ENCODE peak calls at places on chromosome 5, in five cellular contexts. One of them, this sample, is unnamed.
A peak's percentile ranks its signal among the peaks of the same experiment; 100 is the strongest.

GRCh38 chr5:74288448-74289109 is 351.9 kb downstream of the ENC1 start:
- DNase-seq in prostate gland: no peak
- DNase-seq in vagina: no peak
- DNase-seq in right atrium auricular region: no peak
- DNase-seq in astrocyte: no peak
- DNase-seq in this sample: no peak

GRCh38 chr5:154647760-154648143 is 107.4 kb upstream of the LARP1 start:
- DNase-seq in right atrium auricular region: no peak
- DNase-seq in astrocyte: no peak
- DNase-seq in prostate gland: no peak
- DNase-seq in vagina: no peak
- DNase-seq in this sample: no peak

GRCh38 chr5:106415541-106415940 is 1255.2 kb downstream of the EFNA5 start:
- DNase-seq in prostate gland: no peak
- DNase-seq in vagina: no peak
- DNase-seq in astrocyte: peak; percentile 94
- DNase-seq in right atrium auricular region: no peak
- DNase-seq in this sample: no peak

GRCh38 chr5:56827043-56827442 is 11.7 kb downstream of the MAP3K1 start:
- DNase-seq in prostate gland: no peak
- DNase-seq in right atrium auricular region: no peak
- DNase-seq in vagina: no peak
- DNase-seq in astrocyte: no peak
- DNase-seq in this sample: no peak

GRCh38 chr5:14908195-14908594 is 36.6 kb upstream of the ANKH start:
- DNase-seq in prostate gland: no peak
- DNase-seq in astrocyte: peak; percentile 59
- DNase-seq in right atrium auricular region: no peak
- DNase-seq in vagina: no peak
- DNase-seq in this sample: no peak

GRCh38 chr5:6722015-6722414 is 8.8 kb downstream of the TENT4A start:
- DNase-seq in prostate gland: no peak
- DNase-seq in vagina: no peak
- DNase-seq in astrocyte: no peak
- DNase-seq in right atrium auricular region: no peak
- DNase-seq in this sample: no peak

GRCh38 chr5:107388111-107388861 is 282.5 kb downstream of the EFNA5 start:
- DNase-seq in right atrium auricular region: no peak
- DNase-seq in vagina: no peak
- DNase-seq in astrocyte: peak; percentile 96
- DNase-seq in prostate gland: no peak
- DNase-seq in this sample: no peak

GRCh38 chr5:77679791-77680190 is 41.3 kb upstream of the OTP start:
- DNase-seq in prostate gland: no peak
- DNase-seq in astrocyte: no peak
- DNase-seq in right atrium auricular region: no peak
- DNase-seq in vagina: no peak
- DNase-seq in this sample: no peak

GRCh38 chr5:18067615-18068014 is 433.4 kb downstream of the TAF11L14 start:
- DNase-seq in prostate gland: no peak
- DNase-seq in right atrium auricular region: no peak
- DNase-seq in vagina: no peak
- DNase-seq in astrocyte: no peak
- DNase-seq in this sample: no peak

GRCh38 chr5:52801329-52801728 is 13.6 kb downstream of the ITGA1 start:
- DNase-seq in astrocyte: peak; percentile 16
- DNase-seq in vagina: no peak
- DNase-seq in prostate gland: no peak
- DNase-seq in right atrium auricular region: no peak
- DNase-seq in this sample: no peak

GRCh38 chr5:151223447-151224264 is at the start of gene CCDC69:
- DNase-seq in prostate gland: peak; percentile 72
- DNase-seq in astrocyte: peak; percentile 65
- DNase-seq in right atrium auricular region: peak; percentile 84
- DNase-seq in vagina: no peak
- DNase-seq in this sample: peak; percentile 75

GRCh38 chr5:134028496-134028895 is 23.7 kb upstream of the VDAC1 start:
- DNase-seq in right atrium auricular region: no peak
- DNase-seq in vagina: no peak
- DNase-seq in prostate gland: no peak
- DNase-seq in astrocyte: peak; percentile 53
- DNase-seq in this sample: no peak

GRCh38 chr5:145951071-145951470 is 14.7 kb downstream of the SH3RF2 start:
- DNase-seq in astrocyte: no peak
- DNase-seq in right atrium auricular region: no peak
- DNase-seq in vagina: no peak
- DNase-seq in prostate gland: no peak
- DNase-seq in this sample: no peak

GRCh38 chr5:5340206-5340729 is 82.2 kb upstream of the ICE1 start:
- DNase-seq in right atrium auricular region: peak; percentile 71
- DNase-seq in prostate gland: no peak
- DNase-seq in vagina: no peak
- DNase-seq in astrocyte: peak; percentile 95
- DNase-seq in this sample: peak; percentile 35

GRCh38 chr5:78803386-78803785 is 154.8 kb upstream of the LHFPL2 start:
- DNase-seq in right atrium auricular region: peak; percentile 88
- DNase-seq in vagina: no peak
- DNase-seq in astrocyte: peak; percentile 58
- DNase-seq in prostate gland: no peak
- DNase-seq in this sample: peak; percentile 33

GRCh38 chr5:107381189-107381856 is 289.4 kb downstream of the EFNA5 start:
- DNase-seq in astrocyte: peak; percentile 80
- DNase-seq in prostate gland: no peak
- DNase-seq in vagina: no peak
- DNase-seq in right atrium auricular region: no peak
- DNase-seq in this sample: no peak

GRCh38 chr5:151257731-151258715 is 5.0 kb downstream of the GM2A start:
- DNase-seq in astrocyte: no peak
- DNase-seq in right atrium auricular region: no peak
- DNase-seq in prostate gland: no peak
- DNase-seq in vagina: no peak
- DNase-seq in this sample: no peak

GRCh38 chr5:138032572-138033274 is at the start of gene FAM13B:
- DNase-seq in astrocyte: peak; percentile 27
- DNase-seq in prostate gland: peak; percentile 67
- DNase-seq in vagina: no peak
- DNase-seq in right atrium auricular region: peak; percentile 65
- DNase-seq in this sample: peak; percentile 80

GRCh38 chr5:170748986-170749385 is 34.5 kb upstream of the GABRP start:
- DNase-seq in right atrium auricular region: peak; percentile 49
- DNase-seq in prostate gland: no peak
- DNase-seq in astrocyte: no peak
- DNase-seq in vagina: peak; percentile 85
- DNase-seq in this sample: no peak

GRCh38 chr5:65213921-65214525 is 267.7 kb downstream of the ADAMTS6 start:
- DNase-seq in prostate gland: no peak
- DNase-seq in vagina: no peak
- DNase-seq in right atrium auricular region: no peak
- DNase-seq in astrocyte: no peak
- DNase-seq in this sample: peak; percentile 19

GRCh38 chr5:146475906-146476305 is 28.8 kb downstream of the TCERG1 start:
- DNase-seq in vagina: no peak
- DNase-seq in right atrium auricular region: no peak
- DNase-seq in prostate gland: no peak
- DNase-seq in astrocyte: no peak
- DNase-seq in this sample: no peak

GRCh38 chr5:54115768-54116403 is 194.5 kb downstream of the ARL15 start:
- DNase-seq in astrocyte: no peak
- DNase-seq in vagina: no peak
- DNase-seq in prostate gland: no peak
- DNase-seq in right atrium auricular region: no peak
- DNase-seq in this sample: no peak

GRCh38 chr5:56429110-56429561 is 196.0 kb upstream of the ANKRD55 start:
- DNase-seq in right atrium auricular region: no peak
- DNase-seq in prostate gland: no peak
- DNase-seq in vagina: no peak
- DNase-seq in astrocyte: no peak
- DNase-seq in this sample: peak; percentile 22

GRCh38 chr5:170269579-170269978 is 28.0 kb downstream of the LCP2 start:
- DNase-seq in right atrium auricular region: no peak
- DNase-seq in vagina: no peak
- DNase-seq in astrocyte: peak; percentile 6
- DNase-seq in prostate gland: no peak
- DNase-seq in this sample: no peak

GRCh38 chr5:178078197-178078995 is 34.9 kb upstream of the N4BP3 start:
- DNase-seq in vagina: no peak
- DNase-seq in right atrium auricular region: no peak
- DNase-seq in astrocyte: peak; percentile 75
- DNase-seq in prostate gland: no peak
- DNase-seq in this sample: no peak

GRCh38 chr5:124402144-124402581 is 344.3 kb downstream of the ZNF608 start:
- DNase-seq in right atrium auricular region: no peak
- DNase-seq in vagina: no peak
- DNase-seq in astrocyte: peak; percentile 65
- DNase-seq in prostate gland: peak; percentile 75
- DNase-seq in this sample: peak; percentile 22

GRCh38 chr5:72355706-72356299 is 35.6 kb downstream of the PTCD2 start:
- DNase-seq in right atrium auricular region: no peak
- DNase-seq in prostate gland: no peak
- DNase-seq in vagina: no peak
- DNase-seq in astrocyte: no peak
- DNase-seq in this sample: no peak

GRCh38 chr5:115813719-115814118 is 2.7 kb downstream of the CDO1 start:
- DNase-seq in prostate gland: no peak
- DNase-seq in astrocyte: no peak
- DNase-seq in vagina: no peak
- DNase-seq in right atrium auricular region: no peak
- DNase-seq in this sample: no peak

GRCh38 chr5:32794086-32794485 is 83.0 kb downstream of the NPR3 start:
- DNase-seq in prostate gland: no peak
- DNase-seq in vagina: no peak
- DNase-seq in right atrium auricular region: no peak
- DNase-seq in astrocyte: no peak
- DNase-seq in this sample: no peak

GRCh38 chr5:37045703-37046102 is 169.1 kb downstream of the NIPBL start:
- DNase-seq in vagina: no peak
- DNase-seq in prostate gland: no peak
- DNase-seq in right atrium auricular region: no peak
- DNase-seq in astrocyte: no peak
- DNase-seq in this sample: no peak

GRCh38 chr5:134451618-134452505 is 40.2 kb upstream of the CDKN2AIPNL start:
- DNase-seq in prostate gland: peak; percentile 34
- DNase-seq in vagina: no peak
- DNase-seq in right atrium auricular region: peak; percentile 77
- DNase-seq in astrocyte: peak; percentile 75
- DNase-seq in this sample: peak; percentile 47

GRCh38 chr5:107542831-107543231 is 127.9 kb downstream of the EFNA5 start:
- DNase-seq in astrocyte: peak; percentile 61
- DNase-seq in prostate gland: peak; percentile 82
- DNase-seq in right atrium auricular region: peak; percentile 90
- DNase-seq in vagina: no peak
- DNase-seq in this sample: peak; percentile 36

GRCh38 chr5:39604491-39604890 is 179.7 kb upstream of the DAB2 start:
- DNase-seq in prostate gland: no peak
- DNase-seq in right atrium auricular region: no peak
- DNase-seq in vagina: no peak
- DNase-seq in astrocyte: no peak
- DNase-seq in this sample: no peak

DNA sequence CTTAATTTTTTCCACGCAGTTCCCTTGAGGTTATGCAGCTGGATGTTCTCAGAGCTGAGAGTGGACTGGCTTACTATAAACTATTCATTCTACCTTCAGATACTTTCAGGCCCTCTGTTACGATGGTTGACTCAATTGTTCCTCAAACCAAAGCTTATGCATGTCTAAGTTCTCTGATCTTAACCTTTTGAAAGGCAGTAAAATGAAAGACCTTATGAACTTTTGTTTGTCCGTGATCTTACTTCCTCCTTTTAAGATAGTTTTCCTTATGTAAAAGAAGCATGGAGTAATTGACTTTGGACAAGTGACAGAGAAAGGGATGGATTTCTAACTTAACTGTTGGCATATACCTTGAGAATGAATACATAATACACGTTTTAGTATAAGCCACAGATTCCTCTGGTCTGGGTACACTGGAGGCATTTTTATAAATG is 575.7 kb downstream of the PDE4D start:
- DNase-seq in vagina: no peak
- DNase-seq in astrocyte: no peak
- DNase-seq in right atrium auricular region: no peak
- DNase-seq in prostate gland: no peak
- DNase-seq in this sample: no peak
- H3K4me1 ChIP-seq in vagina: peaks cover 38% of the 10 kb centered on the region
- H3K4me1 ChIP-seq in astrocyte: no peaks in the 10 kb centered on the region
- H3K4me1 ChIP-seq in right atrium auricular region: peaks cover 50% of the 10 kb centered on the region
- H3K4me1 ChIP-seq in prostate gland: no peaks in the 10 kb centered on the region
- H3K4me1 ChIP-seq in this sample: peaks cover 9% of the 10 kb centered on the region

GRCh38 chr5:153352685-153353219 is 137.7 kb upstream of the GRIA1 start:
- DNase-seq in astrocyte: peak; percentile 40
- DNase-seq in vagina: no peak
- DNase-seq in right atrium auricular region: no peak
- DNase-seq in prostate gland: no peak
- DNase-seq in this sample: no peak
- H3K4me3 ChIP-seq in astrocyte: no peak overlapping the region
- H3K4me3 ChIP-seq in vagina: no peak overlapping the region
- H3K4me3 ChIP-seq in right atrium auricular region: no peak overlapping the region
- H3K4me3 ChIP-seq in prostate gland: no peak overlapping the region
- H3K4me3 ChIP-seq in this sample: no peak overlapping the region

DNA sequence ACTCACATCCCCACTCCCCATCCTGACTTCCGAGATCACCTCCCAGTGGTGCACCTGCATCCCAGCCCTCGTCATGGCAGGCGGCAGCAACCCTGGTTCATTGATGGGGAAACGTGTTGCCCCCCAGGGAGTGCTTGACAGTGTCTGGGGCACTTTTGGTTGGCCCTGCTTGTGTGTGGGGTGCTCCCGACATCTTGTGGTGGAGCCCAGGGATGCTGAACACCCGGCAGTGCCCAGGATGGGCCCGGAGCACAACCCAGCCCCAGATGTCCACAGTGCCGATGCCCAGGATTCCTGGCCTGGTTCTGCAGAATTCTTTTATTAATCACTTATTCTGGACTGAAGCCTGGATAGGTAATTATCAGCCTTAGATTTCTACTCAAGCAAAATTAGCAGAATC is 3.7 kb downstream of the MRPL36 start:
- DNase-seq in prostate gland: no peak
- DNase-seq in right atrium auricular region: no peak
- DNase-seq in astrocyte: no peak
- DNase-seq in vagina: no peak
- DNase-seq in this sample: no peak
- H3K4me1 ChIP-seq in prostate gland: no peaks in the 10 kb centered on the region
- H3K4me1 ChIP-seq in right atrium auricular region: peaks cover 29% of the 10 kb centered on the region
- H3K4me1 ChIP-seq in astrocyte: peaks cover 51% of the 10 kb centered on the region
- H3K4me1 ChIP-seq in vagina: peaks cover 15% of the 10 kb centered on the region
- H3K4me1 ChIP-seq in this sample: peaks cover 4% of the 10 kb centered on the region

GRCh38 chr5:141876628-141877477 is 1.4 kb downstream of the PCDH1 start:
- DNase-seq in prostate gland: peak; percentile 51
- DNase-seq in astrocyte: no peak
- DNase-seq in vagina: no peak
- DNase-seq in right atrium auricular region: no peak
- DNase-seq in this sample: peak; percentile 63

GRCh38 chr5:141874262-141874964 is 3.8 kb downstream of the PCDH1 start:
- DNase-seq in prostate gland: no peak
- DNase-seq in right atrium auricular region: no peak
- DNase-seq in vagina: peak; percentile 84
- DNase-seq in astrocyte: no peak
- DNase-seq in this sample: peak; percentile 91

GRCh38 chr5:141875022-141875740 is 3.0 kb downstream of the PCDH1 start:
- DNase-seq in right atrium auricular region: no peak
- DNase-seq in vagina: no peak
- DNase-seq in astrocyte: no peak
- DNase-seq in prostate gland: no peak
- DNase-seq in this sample: no peak

GRCh38 chr5:141877478-141878185 is 578 bp downstream of the PCDH1 start:
- DNase-seq in prostate gland: peak; percentile 33
- DNase-seq in astrocyte: no peak
- DNase-seq in right atrium auricular region: no peak
- DNase-seq in vagina: peak; percentile 90
- DNase-seq in this sample: peak; percentile 61

GRCh38 chr5:141875795-141876627 is 2.2 kb downstream of the PCDH1 start:
- DNase-seq in vagina: peak; percentile 95
- DNase-seq in astrocyte: no peak
- DNase-seq in prostate gland: peak; percentile 46
- DNase-seq in right atrium auricular region: no peak
- DNase-seq in this sample: peak; percentile 84
- H3K4me3 ChIP-seq in vagina: peak overlapping the region; percentile 59
- H3K4me3 ChIP-seq in astrocyte: peak overlapping the region; percentile 51
- H3K4me3 ChIP-seq in prostate gland: peak overlapping the region; percentile 78
- H3K4me3 ChIP-seq in right atrium auricular region: peak overlapping the region; percentile 60
- H3K4me3 ChIP-seq in this sample: peak overlapping the region; percentile 73

This sample was measured in colonic mucosa.